ENCODE peak calls at places on chromosomes 16 and 17, in ten cellular contexts. R is fibroblast of lung, P is fibroblast of mammary gland, D is lower lobe of right lung, Y is stomach, X is GM12864, H is tibial artery, I is dorsolateral prefrontal cortex, Q is AG09309, F is small intestine. G is an unnamed sample.
A peak's percentile ranks its signal among the peaks of the same experiment; 100 is the strongest.

GRCh38 chr17:12068946-12069345 is 48.3 kb downstream of the MAP2K4 start:
- DNase-seq in R (no peak), P (no peak), D (no peak), Y (no peak), X (no peak), H (no peak), I (no peak), Q (no peak), F (no peak), G (no peak)

GRCh38 chr17:49845210-49845782 is 2.6 kb downstream of the TAC4 start:
- DNase-seq in R (no peak), P (no peak), D (no peak), Y (no peak), X (no peak), H (peak; percentile 41), I (no peak), Q (no peak), F (no peak), G (no peak)

GRCh38 chr16:15041260-15042011 is 14.4 kb downstream of the NTAN1 start:
- DNase-seq in R (peak; percentile 81), P (peak; percentile 80), D (peak; percentile 81), Y (peak; percentile 78), X (no peak), H (peak; percentile 87), I (peak; percentile 67), Q (peak; percentile 21), F (peak; percentile 51), G (no peak)

GRCh38 chr16:86732621-86733297 is 154.4 kb downstream of the FOXL1 start:
- DNase-seq in R (peak; percentile 39), P (peak; percentile 46), D (no peak), Y (no peak), X (no peak), H (no peak), I (no peak), Q (no peak), F (no peak), G (no peak)

GRCh38 chr16:69410285-69410990 is 14.0 kb upstream of the CYB5B start:
- DNase-seq in R (peak; percentile 78), P (peak; percentile 93), D (no peak), Y (no peak), X (no peak), H (no peak), I (no peak), Q (no peak), F (no peak), G (no peak)

GRCh38 chr16:66899945-66900688 is 18.6 kb downstream of the CDH16 start:
- DNase-seq in R (peak; percentile 87), P (peak; percentile 68), D (peak; percentile 76), Y (peak; percentile 87), X (no peak), H (peak; percentile 86), I (no peak), Q (no peak), F (peak; percentile 95), G (peak; percentile 18)

GRCh38 chr17:15926039-15926740 is 18.7 kb upstream of the ADORA2B start:
- DNase-seq in R (no peak), P (no peak), D (no peak), Y (no peak), X (no peak), H (no peak), I (no peak), Q (no peak), F (no peak), G (no peak)

GRCh38 chr16:88856122-88856827 is 472 bp downstream of the GALNS start:
- DNase-seq in R (no peak), P (no peak), D (peak; percentile 65), Y (no peak), X (no peak), H (no peak), I (no peak), Q (no peak), F (peak; percentile 18), G (no peak)

GRCh38 chr16:8611886-8612595 is 9.5 kb upstream of the METTL22 start:
- DNase-seq in R (no peak), P (peak; percentile 54), D (no peak), Y (no peak), X (no peak), H (no peak), I (no peak), Q (no peak), F (no peak), G (no peak)

GRCh38 chr17:79960788-79961522 is 74.7 kb downstream of the TBC1D16 start:
- DNase-seq in R (no peak), P (no peak), D (no peak), Y (no peak), X (no peak), H (no peak), I (no peak), Q (no peak), F (no peak), G (no peak)

GRCh38 chr16:2246301-2246885 is 5.0 kb downstream of the ECI1 start:
- DNase-seq in R (no peak), P (no peak), D (no peak), Y (no peak), X (no peak), H (no peak), I (no peak), Q (no peak), F (no peak), G (no peak)

GRCh38 chr16:2253293-2253692 is 1.9 kb upstream of the ECI1 start:
- DNase-seq in R (no peak), P (no peak), D (peak; percentile 36), Y (no peak), X (no peak), H (no peak), I (no peak), Q (no peak), F (no peak), G (no peak)

GRCh38 chr16:2251281-2252111 is at the start of gene ECI1:
- DNase-seq in R (peak; percentile 95), P (peak; percentile 93), D (peak; percentile 97), Y (peak; percentile 98), X (peak; percentile 70), H (peak; percentile 94), I (peak; percentile 91), Q (peak; percentile 76), F (peak; percentile 95), G (peak; percentile 69)

GRCh38 chr16:2252806-2253148 is 1.4 kb upstream of the ECI1 start:
- DNase-seq in R (no peak), P (no peak), D (peak; percentile 4), Y (no peak), X (no peak), H (no peak), I (no peak), Q (no peak), F (no peak), G (no peak)

DNA sequence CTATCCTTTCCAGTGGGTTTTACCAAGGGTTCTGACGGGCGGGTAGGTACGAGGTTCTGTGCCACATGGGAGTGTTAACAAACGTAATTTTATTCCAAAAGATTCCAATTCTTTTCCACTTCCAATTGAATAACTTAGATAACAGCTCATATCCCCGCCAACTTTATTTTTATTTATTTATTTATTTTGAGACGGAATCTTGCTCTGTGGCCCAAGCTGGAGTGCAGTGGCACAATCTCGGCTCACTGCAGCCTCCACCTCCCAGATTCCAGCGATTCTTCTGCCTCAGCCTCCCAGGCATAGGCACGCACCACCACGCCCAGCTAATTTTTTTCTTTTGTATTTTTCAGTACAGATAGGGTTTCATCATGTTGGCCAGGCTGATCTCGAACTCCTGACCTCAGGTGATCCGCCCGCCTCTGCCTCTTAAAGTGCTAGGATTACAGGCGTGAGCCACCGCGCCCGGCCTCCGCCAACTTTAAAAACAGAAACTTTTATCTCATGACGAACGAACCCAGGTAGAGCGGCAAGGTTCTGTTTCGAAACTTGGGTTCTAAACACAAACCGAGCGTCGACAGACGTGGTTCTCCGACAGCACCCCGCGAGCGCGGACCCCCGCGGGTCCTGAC is 621 bp downstream of the ECI1 start:
- DNase-seq in R (no peak), P (no peak), D (no peak), Y (peak; percentile 62), X (peak; percentile 26), H (no peak), I (no peak), Q (no peak), F (peak; percentile 61), G (no peak)
- H3K4me3 ChIP-seq in R (peak overlapping the region; percentile 68), P (peak overlapping the region; percentile 66), D (peak overlapping the region; percentile 83), Y (peak overlapping the region; percentile 74), X (peak overlapping the region; percentile 75), H (peak overlapping the region; percentile 78), I (peak overlapping the region; percentile 80), Q (peak overlapping the region; percentile 56), F (peak overlapping the region; percentile 88), G (peak overlapping the region; percentile 66)

GRCh38 chr16:568401-569258 is 1.1 kb upstream of the PIGQ start:
- DNase-seq in R (no peak), P (no peak), D (no peak), Y (peak; percentile 52), X (no peak), H (no peak), I (no peak), Q (no peak), F (peak; percentile 53), G (no peak)
- H3K4me3 ChIP-seq in R (no peak overlapping the region), P (peak overlapping the region; percentile 49), D (peak overlapping the region; percentile 84), Y (peak overlapping the region; percentile 99), X (no peak overlapping the region), H (peak overlapping the region; percentile 84), I (peak overlapping the region; percentile 91), Q (peak overlapping the region; percentile 70), F (no peak overlapping the region), G (peak overlapping the region; percentile 91)

GRCh38 chr16:46762583-46762982 is 14.4 kb upstream of the MYLK3 start:
- DNase-seq in R (no peak), P (no peak), D (no peak), Y (no peak), X (no peak), H (no peak), I (no peak), Q (no peak), F (no peak), G (no peak)
- H3K4me3 ChIP-seq in R (no peak overlapping the region), P (no peak overlapping the region), D (no peak overlapping the region), Y (no peak overlapping the region), X (no peak overlapping the region), H (no peak overlapping the region), I (no peak overlapping the region), Q (no peak overlapping the region), F (no peak overlapping the region), G (no peak overlapping the region)

GRCh38 chr17:42180922-42181850 is at the start of gene KCNH4:
- DNase-seq in R (peak; percentile 70), P (peak; percentile 72), D (peak; percentile 91), Y (peak; percentile 81), X (peak; percentile 75), H (peak; percentile 73), I (peak; percentile 93), Q (peak; percentile 16), F (peak; percentile 69), G (peak; percentile 21)
- H3K4me3 ChIP-seq in R (no peak within 1 kb of the TSS), P (no peak within 1 kb of the TSS), D (peak within 1 kb of the TSS; percentile 51), Y (peak within 1 kb of the TSS; percentile 41), X (peak within 1 kb of the TSS; percentile 52), H (peak within 1 kb of the TSS; percentile 26), I (peak within 1 kb of the TSS; percentile 66), Q (peak within 1 kb of the TSS; percentile 1), F (no peak within 1 kb of the TSS), G (peak within 1 kb of the TSS; percentile 34)

G was measured in skeletal muscle cell.